ENCODE peak calls at places on chromosomes 11 and 22, in four cellular contexts. A is GOT3, P is heart left ventricle, D is iPS DF 6.9. W is an unnamed sample.

GRCh38 chr11:2315395-2316168 is 13.8 kb downstream of the TSPAN32 start:
- DNase-seq in P (peak), A (no peak), D (no peak), W (no peak)

GRCh38 chr11:97739892-97740782 is 1280.6 kb upstream of the CNTN5 start:
- DNase-seq in D (no peak), A (no peak), P (no peak), W (no peak)

GRCh38 chr11:2795491-2795991 is 90.0 kb downstream of the CDKN1C start:
- DNase-seq in D (no peak), P (peak), A (no peak), W (no peak)

GRCh38 chr22:44479662-44480061 is 18.4 kb downstream of the RTL6 start:
- DNase-seq in A (no peak), D (no peak), P (no peak), W (no peak)

GRCh38 chr11:17298302-17298701 is 21.8 kb downstream of the NUCB2 start:
- DNase-seq in D (no peak), P (no peak), A (no peak), W (no peak)

GRCh38 chr22:49938565-49939136 is 20.2 kb downstream of the CRELD2 start:
- DNase-seq in P (no peak), D (no peak), A (no peak), W (no peak)

GRCh38 chr11:27392278-27392677 is 29.3 kb upstream of the CCDC34 start:
- DNase-seq in P (no peak), D (no peak), A (no peak), W (no peak)

GRCh38 chr11:121928597-121929580 is 187.1 kb downstream of the BLID start:
- DNase-seq in D (no peak), P (no peak), A (no peak), W (no peak)

GRCh38 chr22:19796169-19796568 is 35.6 kb downstream of the TBX1 start:
- DNase-seq in A (no peak), P (peak), D (no peak), W (no peak)

GRCh38 chr22:21718492-21718891 is 17.1 kb downstream of the YPEL1 start:
- DNase-seq in A (no peak), P (no peak), D (no peak), W (no peak)

GRCh38 chr22:38415561-38416321 is 39.3 kb downstream of the KCNJ4 start:
- DNase-seq in A (no peak), P (peak), D (no peak), W (no peak)

GRCh38 chr11:96326954-96327353 is 16.0 kb downstream of the MAML2 start:
- DNase-seq in D (no peak), A (no peak), P (no peak), W (no peak)

GRCh38 chr11:2862950-2863618 is 22.5 kb downstream of the CDKN1C start:
- DNase-seq in P (no peak), D (no peak), A (no peak), W (peak)

GRCh38 chr11:130181295-130182272 is 22.0 kb downstream of the ST14 start:
- DNase-seq in D (no peak), A (no peak), P (no peak), W (no peak)

GRCh38 chr11:68927280-68928107 is 23.8 kb downstream of the IGHMBP2 start:
- DNase-seq in P (no peak), A (no peak), D (no peak), W (no peak)

GRCh38 chr11:118652681-118653181 is 26.7 kb downstream of the TREH start:
- DNase-seq in P (peak), D (no peak), A (no peak), W (no peak)

GRCh38 chr11:62108017-62108750 is 15.6 kb upstream of the INCENP start:
- DNase-seq in D (no peak), A (no peak), P (no peak), W (peak)

GRCh38 chr11:88583232-88583631 is 245.7 kb upstream of the CTSC start:
- DNase-seq in P (no peak), D (no peak), A (no peak), W (no peak)

GRCh38 chr11:112166561-112166960 is 611 bp upstream of the TEX12 start:
- DNase-seq in D (no peak), A (no peak), P (no peak), W (no peak)

GRCh38 chr11:108933630-108934029 is 268.8 kb downstream of the DDX10 start:
- DNase-seq in P (no peak), A (no peak), D (no peak), W (no peak)

GRCh38 chr11:128336203-128336602 is 251.2 kb downstream of the ETS1 start:
- DNase-seq in D (no peak), P (peak), A (no peak), W (no peak)

GRCh38 chr22:17845340-17845739 is 71.1 kb upstream of the BID start:
- DNase-seq in A (no peak), D (no peak), P (no peak), W (no peak)

GRCh38 chr22:42974223-42974622 is 40.7 kb downstream of the PACSIN2 start:
- DNase-seq in A (no peak), P (no peak), D (no peak), W (no peak)

GRCh38 chr11:30725645-30726195 is 139.6 kb upstream of the MPPED2 start:
- DNase-seq in D (no peak), A (no peak), P (no peak), W (no peak)

GRCh38 chr22:46031561-46031960 is 54.6 kb upstream of the WNT7B start:
- DNase-seq in P (no peak), D (no peak), A (no peak), W (peak)

GRCh38 chr11:10605941-10606381 is 37.5 kb upstream of the LYVE1 start:
- DNase-seq in A (no peak), D (peak), P (peak), W (peak)

GRCh38 chr11:11407738-11408084 is 54.7 kb upstream of the CSNK2A3 start:
- DNase-seq in A (no peak), D (no peak), P (no peak), W (no peak)

GRCh38 chr11:64007629-64008282 is 21.5 kb downstream of the OTUB1 start:
- DNase-seq in P (peak), D (no peak), A (peak), W (peak)

GRCh38 chr22:42743501-42743991 is 22.9 kb upstream of the A4GALT start:
- DNase-seq in D (no peak), P (peak), A (peak), W (no peak)

GRCh38 chr22:46561435-46561905 is 24.1 kb upstream of the CELSR1 start:
- DNase-seq in P (no peak), A (no peak), D (no peak), W (peak)

GRCh38 chr11:63614136-63614664 is at the start of gene PLAAT3:
- DNase-seq in P (peak), A (no peak), D (no peak), W (no peak)